ENCODE peak calls at places on chromosomes 5 and 9, in five cellular contexts. N, B, S, X and L are unnamed samples.

GRCh38 chr9:12723409-12724028 is 30.3 kb downstream of the TYRP1 start:
- DNase-seq in X (no peak), S (no peak), B (no peak), N (no peak), L (peak; percentile 22)

GRCh38 chr5:14453486-14453885 is 128.1 kb upstream of the OTULINL start:
- DNase-seq in X (no peak), S (no peak), B (no peak), N (no peak), L (no peak)

GRCh38 chr5:150181035-150181434 is 8.8 kb upstream of the SLC6A7 start:
- DNase-seq in X (no peak), S (no peak), N (no peak), B (no peak), L (no peak)

GRCh38 chr9:36793277-36793676 is 220.6 kb downstream of the MELK start:
- DNase-seq in B (no peak), X (no peak), N (no peak), S (peak; percentile 41), L (peak; percentile 64)

GRCh38 chr9:113857875-113858274 is 18.2 kb upstream of the ZNF618 start:
- DNase-seq in X (peak; percentile 18), B (no peak), S (no peak), N (no peak), L (no peak)

GRCh38 chr5:2375796-2376195 is 375.7 kb downstream of the IRX2 start:
- DNase-seq in X (no peak), N (no peak), B (no peak), S (no peak), L (no peak)

GRCh38 chr5:139926797-139927503 is 116.1 kb downstream of the NRG2 start:
- DNase-seq in N (no peak), X (no peak), S (no peak), B (no peak), L (no peak)

GRCh38 chr5:32713396-32714381 is 2.6 kb downstream of the NPR3 start:
- DNase-seq in S (no peak), B (no peak), N (peak; percentile 40), X (no peak), L (no peak)

GRCh38 chr5:175246242-175246891 is 197.6 kb downstream of the DRD1 start:
- DNase-seq in N (peak; percentile 56), S (no peak), X (peak; percentile 96), B (no peak), L (no peak)

GRCh38 chr5:141945511-141946024 is 12.4 kb downstream of the PCDH12 start:
- DNase-seq in S (no peak), B (no peak), N (peak; percentile 41), X (no peak), L (no peak)

GRCh38 chr5:179730852-179731251 is 1.8 kb upstream of the MAML1 start:
- DNase-seq in X (no peak), B (no peak), N (no peak), S (no peak), L (no peak)